ENCODE peak calls at places on chromosomes 2 and 18, in five cellular contexts. H is neuronal stem cell, F is stomach, O is cardiac muscle cell, I is PC-3. B is an unnamed sample.
A peak's percentile ranks its signal among the peaks of the same experiment; 100 is the strongest.

GRCh38 chr2:160478660-160479059 is 14.9 kb downstream of the RBMS1 start:
- DNase-seq in I (no peak), O (no peak), H (no peak), F (no peak), B (no peak)

GRCh38 chr2:203533696-203534471 is 1.2 kb downstream of the RAPH1 start:
- DNase-seq in H (peak; percentile 9), O (peak; percentile 17), I (peak; percentile 50), F (no peak), B (peak; percentile 7)

GRCh38 chr2:222689322-222689721 is 17.9 kb downstream of the MOGAT1 start:
- DNase-seq in O (peak; percentile 18), I (no peak), F (no peak), H (no peak), B (no peak)

GRCh38 chr2:140580799-140581198 is 1550.0 kb downstream of the LRP1B start:
- DNase-seq in I (no peak), F (no peak), O (no peak), H (no peak), B (no peak)

GRCh38 chr2:24515335-24515734 is 24.3 kb downstream of the NCOA1 start:
- DNase-seq in F (no peak), O (no peak), H (no peak), I (peak; percentile 67), B (no peak)

GRCh38 chr2:96642564-96643350 is at the start of gene FER1L5:
- DNase-seq in I (no peak), F (no peak), H (peak; percentile 67), O (peak; percentile 80), B (peak; percentile 44)

GRCh38 chr2:138101718-138102117 is 137.4 kb downstream of the HNMT start:
- DNase-seq in I (no peak), H (no peak), O (no peak), F (no peak), B (no peak)

GRCh38 chr2:9809064-9809356 is 34.3 kb upstream of the TAF1B start:
- DNase-seq in I (peak; percentile 93), F (peak; percentile 61), H (no peak), O (no peak), B (no peak)

GRCh38 chr2:74919827-74920226 is 38.6 kb upstream of the POLE4 start:
- DNase-seq in I (peak; percentile 77), O (peak; percentile 73), H (peak; percentile 67), F (peak; percentile 68), B (peak; percentile 47)

GRCh38 chr2:128199141-128199540 is 108.1 kb downstream of the UGGT1 start:
- DNase-seq in O (no peak), F (no peak), H (no peak), I (no peak), B (no peak)

DNA sequence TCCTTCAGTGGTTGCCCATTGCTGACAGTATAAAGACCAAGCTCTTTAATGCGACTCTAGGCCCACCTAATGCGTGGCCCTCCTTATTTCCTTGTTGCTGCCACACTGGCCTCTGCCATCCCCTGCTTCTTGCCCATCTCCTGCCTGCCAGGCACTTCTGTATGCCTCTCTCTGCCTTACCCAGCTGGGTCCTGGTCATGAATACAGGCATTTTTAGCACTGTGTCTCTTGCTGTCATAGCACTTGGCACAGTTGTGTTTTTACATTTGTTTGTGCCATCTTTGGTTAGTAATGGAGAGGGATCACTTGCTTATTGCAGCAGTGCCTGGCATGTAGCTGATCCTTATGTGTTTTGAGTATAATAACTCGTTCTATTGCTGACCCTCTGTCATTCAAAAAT is 38.7 kb downstream of the MAP4K4 start:
- DNase-seq in I (no peak), H (no peak), F (no peak), O (no peak), B (no peak)
- H3K4me1 ChIP-seq in I (peaks cover 70% of the 10 kb centered on the region), H (peaks cover 22% of the 10 kb centered on the region), F (peaks cover 84% of the 10 kb centered on the region), O (peaks cover 48% of the 10 kb centered on the region), B (peaks cover 19% of the 10 kb centered on the region)

GRCh38 chr18:23837591-23837990 is 148.3 kb downstream of the LAMA3 start:
- DNase-seq in I (no peak), O (no peak), H (no peak), F (no peak), B (no peak)

GRCh38 chr18:23835506-23835905 is 146.3 kb downstream of the LAMA3 start:
- DNase-seq in F (no peak), H (no peak), O (no peak), I (no peak), B (no peak)

GRCh38 chr18:23842305-23842704 is 153.1 kb downstream of the LAMA3 start:
- DNase-seq in O (no peak), I (no peak), F (no peak), H (no peak), B (no peak)

GRCh38 chr18:23838233-23838632 is 149.0 kb downstream of the LAMA3 start:
- DNase-seq in I (no peak), O (no peak), H (no peak), F (no peak), B (no peak)

GRCh38 chr18:23838801-23839366 is 149.6 kb downstream of the LAMA3 start:
- DNase-seq in O (no peak), I (peak; percentile 53), H (no peak), F (no peak), B (no peak)
- H3K4me3 ChIP-seq in O (no peak overlapping the region), I (no peak overlapping the region), H (no peak overlapping the region), F (no peak overlapping the region), B (no peak overlapping the region)

GRCh38 chr2:126663184-126663963 is 7.4 kb downstream of the GYPC start:
- DNase-seq in F (no peak), I (no peak), H (no peak), O (no peak), B (no peak)
- H3K4me1 ChIP-seq in F (peaks cover 76% of the 10 kb centered on the region), I (no peaks in the 10 kb centered on the region), H (peaks cover 27% of the 10 kb centered on the region), O (peaks cover 34% of the 10 kb centered on the region), B (peaks cover 13% of the 10 kb centered on the region)

DNA sequence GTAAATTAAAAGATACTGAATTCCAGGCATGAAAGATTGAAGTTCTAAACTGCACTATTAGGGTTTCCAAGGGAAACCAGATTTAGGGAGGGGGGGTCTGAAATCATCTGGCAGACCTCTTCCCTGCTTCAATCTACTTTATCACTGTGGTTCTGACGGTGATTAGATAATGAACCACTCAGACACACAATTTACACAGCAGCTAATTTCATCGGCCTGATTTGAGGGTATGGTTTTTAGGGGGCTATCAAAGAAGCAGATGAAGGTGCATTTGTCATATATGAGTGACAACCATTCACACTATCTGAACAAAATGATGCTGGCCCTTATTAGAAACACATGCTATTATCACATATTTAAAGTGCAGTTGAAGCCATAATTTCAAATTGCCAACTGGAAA is 106.0 kb downstream of the OLA1 start:
- DNase-seq in O (no peak), F (no peak), H (no peak), I (no peak), B (no peak)
- H3K4me3 ChIP-seq in O (no peak overlapping the region), F (no peak overlapping the region), H (no peak overlapping the region), I (no peak overlapping the region), B (no peak overlapping the region)

GRCh38 chr18:44128365-44128764 is 552.3 kb upstream of the SETBP1 start:
- DNase-seq in H (no peak), I (peak; percentile 40), F (no peak), O (no peak), B (no peak)
- H3K4me1 ChIP-seq in H (no peaks in the 10 kb centered on the region), I (peaks cover 8% of the 10 kb centered on the region), F (no peaks in the 10 kb centered on the region), O (no peaks in the 10 kb centered on the region), B (no peaks in the 10 kb centered on the region)

GRCh38 chr2:136767030-136767429 is 1.7 kb downstream of the THSD7B start:
- DNase-seq in I (no peak), F (no peak), O (no peak), H (no peak), B (no peak)

GRCh38 chr2:136765256-136765735 is at the start of gene THSD7B:
- DNase-seq in F (no peak), O (no peak), H (no peak), I (no peak), B (no peak)

GRCh38 chr2:136770384-136770783 is 5.0 kb downstream of the THSD7B start:
- DNase-seq in F (no peak), O (no peak), I (no peak), H (no peak), B (no peak)

GRCh38 chr2:136764397-136765255 is 719 bp upstream of the THSD7B start:
- DNase-seq in F (no peak), O (peak; percentile 14), H (peak; percentile 12), I (no peak), B (no peak)

DNA sequence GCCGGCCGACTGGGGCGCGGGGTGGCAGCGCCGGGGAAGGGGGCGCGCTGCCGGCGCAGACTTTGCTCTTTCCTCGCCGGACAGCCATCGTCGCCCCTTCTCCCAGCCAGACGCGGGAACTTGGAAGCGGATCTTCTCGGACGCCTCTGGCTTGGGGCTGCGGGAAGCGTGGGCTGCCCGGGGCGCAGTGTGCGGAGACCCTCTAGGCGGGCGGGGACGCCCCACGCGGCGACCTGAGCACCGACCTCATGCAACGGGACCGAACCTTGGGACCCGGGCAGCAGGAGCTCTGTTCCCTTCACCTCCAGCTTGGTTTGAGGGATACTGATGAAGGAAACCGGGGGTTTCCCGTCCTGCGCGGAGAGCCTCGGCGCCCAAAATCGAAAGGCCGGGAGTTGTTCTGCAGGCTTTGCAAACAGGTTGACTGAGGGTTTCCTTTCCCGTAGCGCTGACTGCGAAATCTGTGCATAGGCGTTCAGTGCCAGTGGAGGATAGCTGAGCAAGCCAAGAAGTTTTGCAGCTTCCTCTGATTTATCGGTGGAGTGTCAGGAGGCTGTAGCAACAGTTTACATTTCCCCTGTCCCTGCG is 485 bp downstream of the THSD7B start:
- DNase-seq in H (no peak), O (peak; percentile 44), I (no peak), F (no peak), B (no peak)
- H3K4me3 ChIP-seq in H (peak overlapping the region; percentile 92), O (peak overlapping the region; percentile 39), I (no peak overlapping the region), F (peak overlapping the region; percentile 48), B (no peak overlapping the region)

B was measured in SJCRH30.